ENCODE peak calls at places on chromosomes 2 and 18, in six cellular contexts. C is hepatocyte, N is GM23338, R is neural progenitor cell, Q is HCT116, T is PC-3. D is an unnamed sample.

GRCh38 chr2:16206191-16206944 is 266.0 kb downstream of the MYCN start:
- DNase-seq in R (no peak), N (no peak), C (no peak), T (no peak), Q (no peak), D (no peak)

GRCh38 chr2:105329561-105330495 is at the start of gene TGFBRAP1:
- DNase-seq in N (peak; percentile 71), Q (no peak), C (peak; percentile 87), R (peak; percentile 85), T (peak; percentile 56), D (peak; percentile 71)

GRCh38 chr18:80109676-80110078 is 615 bp downstream of the ADNP2 start:
- DNase-seq in N (peak; percentile 65), C (peak; percentile 64), T (peak; percentile 25), Q (no peak), R (peak; percentile 75), D (no peak)

GRCh38 chr2:233867993-233868532 is at the start of gene MSL3B:
- DNase-seq in C (peak; percentile 78), Q (peak; percentile 46), N (peak; percentile 74), T (peak; percentile 76), R (peak; percentile 81), D (peak; percentile 72)

GRCh38 chr2:97919858-97920257 is 75.9 kb downstream of the TMEM131 start:
- DNase-seq in N (peak; percentile 29), Q (no peak), C (no peak), R (no peak), T (no peak), D (no peak)

GRCh38 chr2:213065583-213066444 is 85.6 kb downstream of the IKZF2 start:
- DNase-seq in N (peak; percentile 60), R (peak; percentile 65), T (no peak), C (peak; percentile 37), Q (no peak), D (no peak)

GRCh38 chr2:220277445-220277960 is 650.1 kb downstream of the SLC4A3 start:
- DNase-seq in C (peak; percentile 29), Q (no peak), T (peak; percentile 97), R (no peak), N (no peak), D (no peak)

GRCh38 chr18:60568211-60568610 is 195.6 kb upstream of the MC4R start:
- DNase-seq in T (peak; percentile 32), Q (no peak), R (no peak), C (no peak), N (no peak), D (no peak)

GRCh38 chr2:232623768-232624553 is 9.4 kb upstream of the EFHD1 start:
- DNase-seq in T (no peak), R (no peak), C (no peak), N (no peak), Q (no peak), D (no peak)

DNA sequence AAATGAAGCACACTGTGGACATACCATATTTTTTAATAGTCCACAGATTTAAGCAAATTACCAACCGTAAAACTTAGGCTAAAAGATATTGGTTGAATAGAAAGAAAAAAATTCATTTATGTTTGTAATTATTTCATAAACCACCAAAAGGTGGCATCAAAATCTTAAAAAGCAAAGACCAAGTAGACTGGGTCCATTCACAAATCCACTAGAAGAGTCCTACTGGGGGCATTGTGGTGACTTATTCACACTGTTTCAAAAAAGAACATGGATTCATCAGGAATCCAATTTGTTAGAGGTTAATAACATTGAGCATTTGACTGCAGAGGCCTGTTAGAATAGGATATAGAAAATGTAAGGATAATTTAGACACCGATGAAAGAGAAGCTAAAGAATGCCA is 194.9 kb upstream of the KYNU start:
- DNase-seq in C (no peak), N (no peak), Q (peak; percentile 13), R (no peak), T (peak; percentile 42), D (no peak)
- TF ChIP-seq CTCF in C (peak; percentile 35), N (no peak), Q (no peak), R (peak; percentile 5), T (peak; percentile 66), D (no peak)

GRCh38 chr2:238061310-238062202 is 755 bp downstream of the SCLY start:
- DNase-seq in N (peak; percentile 82), Q (no peak), R (peak; percentile 62), T (peak; percentile 43), C (peak; percentile 52), D (peak; percentile 36)
- TF ChIP-seq EZH2phosphoT487 in N (no peak), Q (no peak), R (no peak), T (no peak), C (no peak), D (no peak)

GRCh38 chr2:170771049-170771937 is 1.1 kb downstream of the ERICH2 start:
- DNase-seq in Q (peak; percentile 7), C (no peak), N (peak; percentile 65), R (peak; percentile 81), T (peak; percentile 33), D (no peak)
- TF ChIP-seq EZH2 in Q (no peak), C (peak; percentile 33), N (no peak), R (peak; percentile 38), T (no peak), D (no peak)

GRCh38 chr2:153946036-153946435 is 74.3 kb downstream of the GALNT13 start:
- DNase-seq in C (no peak), R (no peak), Q (no peak), T (no peak), N (no peak), D (no peak)
- TF ChIP-seq CTCF in C (no peak), R (no peak), Q (no peak), T (no peak), N (no peak), D (no peak)

DNA sequence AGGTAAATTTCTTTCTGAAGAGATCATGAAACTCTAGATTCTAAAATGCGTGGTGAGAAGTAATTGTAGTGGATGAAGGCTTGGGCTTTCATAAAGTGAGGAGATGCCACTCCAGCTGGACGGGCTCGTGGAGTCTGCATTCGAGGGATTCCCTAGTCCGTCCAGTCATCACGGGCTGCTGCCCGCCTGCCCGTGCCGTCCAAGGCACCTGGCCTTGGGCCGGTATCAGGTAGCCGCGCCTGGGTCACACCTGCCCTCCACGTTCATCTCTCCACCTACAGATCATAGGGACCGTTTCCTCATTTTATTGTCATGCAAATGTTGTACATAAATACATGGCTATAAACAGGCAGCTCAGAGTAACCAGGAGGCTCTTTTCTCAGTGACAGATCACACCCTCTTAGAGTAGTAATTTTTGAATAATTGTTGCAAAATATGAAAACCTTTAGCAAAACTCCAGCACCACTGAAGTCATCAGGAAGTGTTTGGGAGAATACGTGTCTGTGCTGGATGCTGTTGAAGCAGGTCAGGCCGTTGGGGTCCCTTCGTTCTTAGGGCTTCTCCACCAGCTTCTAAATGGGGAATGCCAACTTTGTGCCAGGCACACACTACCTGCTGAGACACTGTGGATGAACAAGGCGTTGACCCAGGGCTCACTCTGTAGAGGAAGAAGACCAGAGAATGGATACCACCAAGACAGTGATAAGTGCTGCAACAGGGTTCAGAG is 112.6 kb downstream of the FAM210A start:
- DNase-seq in C (no peak), N (no peak), Q (no peak), T (no peak), R (no peak), D (peak; percentile 45)
- TF ChIP-seq EZH2phosphoT487 in C (no peak), N (no peak), Q (no peak), T (no peak), R (no peak), D (no peak)

GRCh38 chr2:98936133-98936916 is at the start of gene CRACDL:
- DNase-seq in C (peak; percentile 59), N (peak; percentile 69), T (peak; percentile 32), R (peak; percentile 83), Q (no peak), D (no peak)
- TF ChIP-seq EZH2 in C (no peak), N (peak; percentile 57), T (no peak), R (peak; percentile 86), Q (no peak), D (no peak)

GRCh38 chr2:15061268-15061667 is 428.8 kb downstream of the LRATD1 start:
- DNase-seq in Q (no peak), T (no peak), C (no peak), R (no peak), N (no peak), D (no peak)

GRCh38 chr2:15059870-15060617 is 427.5 kb downstream of the LRATD1 start:
- DNase-seq in Q (no peak), C (no peak), T (peak; percentile 79), N (no peak), R (no peak), D (no peak)

GRCh38 chr2:15058628-15059157 is 426.2 kb downstream of the LRATD1 start:
- DNase-seq in C (no peak), Q (no peak), N (no peak), R (no peak), T (no peak), D (no peak)

GRCh38 chr2:15053542-15053941 is 421.0 kb downstream of the LRATD1 start:
- DNase-seq in C (no peak), N (no peak), R (no peak), Q (no peak), T (no peak), D (no peak)

DNA sequence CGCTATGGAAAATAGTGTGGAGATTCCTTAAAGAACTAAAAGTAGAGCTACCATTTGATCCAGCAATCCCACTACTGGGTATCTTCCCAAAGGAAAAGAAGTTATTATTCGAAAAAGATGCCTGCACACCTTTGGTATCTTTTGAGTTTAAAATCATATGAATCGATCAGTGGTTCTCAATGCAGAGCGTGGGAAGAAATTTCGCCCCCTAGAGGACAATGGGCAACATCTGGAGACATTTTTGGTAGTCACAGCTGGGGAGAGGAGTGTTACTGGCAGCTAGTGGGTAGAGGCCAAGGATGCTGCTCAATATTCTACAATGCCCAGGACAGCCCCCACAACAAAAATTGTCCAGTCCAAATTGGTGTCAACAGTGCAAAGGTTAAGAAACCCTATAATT is 425.5 kb downstream of the LRATD1 start:
- DNase-seq in T (peak; percentile 39), N (peak; percentile 74), Q (peak; percentile 12), R (peak; percentile 52), C (no peak), D (no peak)
- TF ChIP-seq CTCF in T (peak; percentile 73), N (peak; percentile 77), Q (peak; percentile 71), R (peak; percentile 62), C (peak; percentile 14), D (no peak)

DNA sequence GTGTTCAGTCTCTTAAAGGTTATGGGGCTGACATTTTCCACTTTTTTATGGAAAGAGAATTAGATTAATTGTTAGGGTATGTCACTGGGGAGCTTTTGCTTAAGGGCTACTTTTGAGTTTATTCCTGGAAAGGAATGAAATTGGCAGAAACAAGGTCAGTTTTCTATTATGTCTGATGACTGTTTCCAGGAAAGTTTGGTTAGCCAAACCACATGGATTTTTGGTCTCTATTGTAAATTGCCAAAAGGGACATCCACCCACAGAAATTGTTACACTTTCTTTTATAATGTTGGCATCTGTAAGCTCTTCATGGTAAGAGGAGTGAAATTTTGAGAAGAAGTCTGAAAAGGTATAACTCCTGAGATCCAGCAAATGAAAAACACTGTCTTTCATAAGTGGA is 229.6 kb upstream of the MMADHC start:
- DNase-seq in Q (no peak), N (no peak), C (no peak), T (no peak), R (no peak), D (no peak)
- TF ChIP-seq EZH2phosphoT487 in Q (no peak), N (no peak), C (no peak), T (no peak), R (no peak), D (no peak)